ENCODE peak calls at places on chromosome 2, in nine cellular contexts. T is cardiac fibroblast, F is HFF-Myc, S is fibroblast of the aortic adventitia, E is astrocyte of the spinal cord, C is lower lobe of right lung, U is A673, O is mesenchymal stem cell, K is NB4. V is an unnamed sample.

GRCh38 chr2:200021449-200022114 is 66.2 kb downstream of the MAIP1 start:
- DNase-seq in U (no peak), T (no peak), K (no peak), E (no peak), F (no peak), O (no peak), C (no peak), S (no peak), V (no peak)

GRCh38 chr2:65382323-65382722 is 50.1 kb downstream of the SPRED2 start:
- DNase-seq in F (no peak), O (peak), T (no peak), E (no peak), S (no peak), K (no peak), U (no peak), C (no peak), V (no peak)

GRCh38 chr2:42139141-42139540 is 30.0 kb upstream of the EML4 start:
- DNase-seq in C (no peak), S (peak), E (no peak), T (peak), U (peak), O (no peak), F (no peak), K (no peak), V (no peak)

GRCh38 chr2:231200805-231201474 is 2.5 kb downstream of the ARMC9 start:
- DNase-seq in T (peak), U (peak), E (peak), C (no peak), F (peak), S (peak), O (peak), K (no peak), V (no peak)

GRCh38 chr2:105437708-105438103 is 38.9 kb upstream of the FHL2 start:
- DNase-seq in S (peak), T (peak), C (no peak), F (peak), K (no peak), O (peak), U (no peak), E (peak), V (no peak)

GRCh38 chr2:221571108-221571390 is 1.1 kb downstream of the EPHA4 start:
- DNase-seq in C (peak), F (no peak), K (no peak), O (peak), T (no peak), S (peak), U (peak), E (no peak), V (peak)

GRCh38 chr2:64400733-64401500 is 53.0 kb upstream of the LGALSL start:
- DNase-seq in O (peak), S (no peak), T (no peak), F (no peak), K (no peak), U (no peak), C (no peak), E (no peak), V (no peak)

GRCh38 chr2:240601061-240601830 is 14.7 kb downstream of the CAPN10 start:
- DNase-seq in E (no peak), K (no peak), C (peak), T (no peak), S (no peak), O (no peak), U (no peak), F (no peak), V (no peak)

GRCh38 chr2:215609089-215610032 is 173.5 kb upstream of the FN1 start:
- DNase-seq in T (peak), F (no peak), C (no peak), U (no peak), E (peak), O (peak), S (peak), K (no peak), V (no peak)

GRCh38 chr2:49972699-49973098 is 818.4 kb upstream of the FSHR start:
- DNase-seq in T (no peak), U (no peak), C (no peak), E (no peak), F (no peak), S (no peak), K (no peak), O (no peak), V (no peak)

GRCh38 chr2:216866515-216867095 is 6.7 kb upstream of the TNP1 start:
- DNase-seq in S (no peak), O (no peak), T (no peak), C (no peak), F (no peak), U (no peak), E (no peak), K (no peak), V (no peak)

GRCh38 chr2:61707984-61708852 is 145.6 kb downstream of the FAM161A start:
- DNase-seq in O (peak), T (no peak), E (peak), F (peak), K (no peak), C (no peak), U (no peak), S (peak), V (no peak)

GRCh38 chr2:186891219-186891621 is 42.2 kb upstream of the ZSWIM2 start:
- DNase-seq in C (no peak), S (peak), E (no peak), T (peak), F (no peak), K (no peak), U (peak), O (peak), V (peak)

GRCh38 chr2:95389256-95390119 is 13.0 kb upstream of the FAHD2A start:
- DNase-seq in K (peak), E (peak), O (peak), T (peak), F (peak), U (peak), C (no peak), S (peak), V (peak)

GRCh38 chr2:48790407-48791170 is 35.1 kb upstream of the LHCGR start:
- DNase-seq in S (no peak), F (no peak), E (no peak), K (no peak), C (no peak), U (no peak), O (no peak), T (no peak), V (no peak)

GRCh38 chr2:133506962-133507361 is 61.3 kb downstream of the NCKAP5 start:
- DNase-seq in C (no peak), S (no peak), T (no peak), F (no peak), E (no peak), O (no peak), K (no peak), U (no peak), V (no peak)

GRCh38 chr2:233264667-233265066 is 13.2 kb downstream of the ATG16L1 start:
- DNase-seq in F (no peak), U (no peak), T (no peak), O (no peak), C (no peak), K (no peak), S (no peak), E (no peak), V (no peak)

GRCh38 chr2:201696151-201696659 is 2.2 kb downstream of the MPP4 start:
- DNase-seq in K (no peak), T (peak), E (peak), F (peak), U (peak), O (peak), S (peak), C (no peak), V (peak)

GRCh38 chr2:128531856-128532255 is 213.2 kb upstream of the HS6ST1 start:
- DNase-seq in F (no peak), U (peak), E (no peak), T (no peak), S (no peak), C (no peak), O (no peak), K (peak), V (peak)

GRCh38 chr2:2714413-2714812 is 383.3 kb upstream of the MYT1L start:
- DNase-seq in K (peak), E (no peak), T (no peak), O (no peak), S (no peak), F (no peak), C (no peak), U (no peak), V (no peak)

GRCh38 chr2:196758474-196759377 is 40.8 kb downstream of the GTF3C3 start:
- DNase-seq in E (peak), U (peak), T (peak), F (no peak), K (no peak), O (peak), S (peak), C (no peak), V (peak)

GRCh38 chr2:177254433-177255226 is 9.9 kb downstream of the NFE2L2 start:
- DNase-seq in U (peak), F (no peak), K (peak), T (no peak), E (no peak), C (peak), O (peak), S (peak), V (peak)

GRCh38 chr2:177255227-177255601 is 9.3 kb downstream of the NFE2L2 start:
- DNase-seq in O (no peak), K (no peak), U (no peak), E (no peak), S (no peak), T (no peak), C (no peak), F (no peak), V (no peak)

GRCh38 chr2:177252808-177253531 is 11.6 kb downstream of the NFE2L2 start:
- DNase-seq in C (no peak), F (no peak), S (no peak), O (peak), E (no peak), U (no peak), T (no peak), K (peak), V (no peak)

GRCh38 chr2:177256026-177256425 is 8.5 kb downstream of the NFE2L2 start:
- DNase-seq in C (no peak), O (no peak), U (no peak), F (no peak), T (no peak), K (no peak), E (no peak), S (no peak), V (no peak)

DNA sequence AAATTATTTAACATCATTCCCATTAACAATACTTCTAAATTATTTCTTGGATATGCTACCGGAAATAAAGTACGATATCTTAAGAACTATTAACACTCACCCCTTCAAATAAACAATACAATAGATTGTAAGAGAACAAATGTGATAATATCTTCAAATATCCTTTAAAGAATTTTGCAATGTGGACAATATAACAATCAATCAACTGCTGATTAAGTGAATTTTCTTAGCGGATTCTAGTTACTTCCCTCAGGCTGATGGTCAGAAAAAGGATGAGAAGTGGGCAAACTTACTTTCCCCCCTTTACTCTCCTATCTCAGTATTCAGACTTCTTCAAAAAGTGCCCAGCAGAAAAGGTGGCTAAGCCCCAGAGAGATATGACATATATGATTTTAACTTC is 10.8 kb downstream of the NFE2L2 start:
- DNase-seq in O (no peak), F (no peak), C (no peak), K (no peak), E (no peak), S (no peak), U (no peak), T (no peak), V (no peak)
- H3K4me3 ChIP-seq in O (no peak), F (no peak), C (no peak), K (no peak), E (no peak), S (no peak), U (no peak), T (no peak), V (no peak)

GRCh38 chr2:219206442-219207253 is at the start of gene ZFAND2B:
- DNase-seq in S (peak), C (peak), U (peak), O (peak), E (peak), T (peak), F (no peak), K (peak), V (peak)

GRCh38 chr2:219207254-219207883 is 787 bp downstream of the ZFAND2B start:
- DNase-seq in T (no peak), E (no peak), S (no peak), K (no peak), U (no peak), O (peak), C (no peak), F (no peak), V (no peak)

GRCh38 chr2:219209236-219209635 is 2.7 kb downstream of the ZFAND2B start:
- DNase-seq in S (no peak), T (no peak), K (no peak), U (no peak), O (no peak), E (no peak), C (no peak), F (no peak), V (no peak)

GRCh38 chr2:219209818-219210571 is 3.4 kb downstream of the ZFAND2B start:
- DNase-seq in U (no peak), S (no peak), F (no peak), O (no peak), E (no peak), T (no peak), K (no peak), C (no peak), V (no peak)

DNA sequence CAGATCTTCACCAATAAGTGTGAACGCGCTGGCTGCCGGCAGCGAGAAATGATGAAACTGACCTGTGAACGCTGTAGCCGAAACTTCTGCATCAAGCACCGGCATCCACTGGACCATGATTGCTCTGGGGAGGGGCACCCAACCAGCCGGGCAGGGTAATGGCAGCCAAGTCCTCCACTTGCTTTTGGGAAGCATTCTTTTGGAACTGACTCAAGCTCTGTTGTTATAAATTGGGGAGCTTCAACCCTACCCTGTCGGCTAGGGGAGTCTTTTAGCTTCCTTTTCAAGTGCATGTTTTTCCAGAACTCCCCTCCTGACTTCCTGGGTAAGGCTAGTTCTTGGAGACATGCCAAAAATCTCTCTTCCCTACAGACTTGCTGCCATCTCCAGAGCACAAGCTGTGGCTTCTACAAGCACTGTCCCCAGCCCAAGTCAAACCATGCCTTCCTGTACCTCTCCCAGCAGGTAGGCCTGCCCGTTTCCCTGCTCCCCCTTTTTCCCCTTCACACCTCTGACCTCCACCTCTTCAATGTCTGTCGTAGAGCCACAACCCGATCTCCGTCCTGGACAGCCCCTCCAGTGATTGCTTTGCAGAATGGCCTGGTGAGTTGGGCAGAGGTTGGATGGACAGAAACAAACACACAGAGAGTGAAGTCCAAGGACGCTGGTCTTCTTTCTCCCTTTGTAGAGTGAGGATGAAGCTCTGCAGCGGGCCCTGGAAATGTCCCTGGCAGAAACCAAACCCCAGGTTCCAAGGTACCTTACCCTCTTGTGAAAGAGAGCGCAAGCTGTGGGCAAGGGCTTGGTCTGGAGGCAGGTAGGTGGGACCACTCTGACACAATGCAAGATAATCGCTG is 1.5 kb downstream of the ZFAND2B start:
- DNase-seq in C (no peak), T (peak), F (no peak), K (no peak), O (peak), S (peak), E (peak), U (peak), V (peak)
- H3K4me3 ChIP-seq in C (peak), T (peak), F (peak), K (no peak), O (no peak), S (peak), E (no peak), U (no peak), V (no peak)

GRCh38 chr2:191977754-191978153 is 130.9 kb upstream of the CAVIN2 start:
- DNase-seq in K (no peak), U (no peak), E (no peak), S (peak), C (no peak), T (no peak), O (no peak), F (no peak), V (peak)

GRCh38 chr2:191979221-191979730 is 132.4 kb upstream of the CAVIN2 start:
- DNase-seq in U (no peak), S (no peak), K (no peak), E (no peak), C (no peak), F (no peak), T (no peak), O (no peak), V (peak)

GRCh38 chr2:191983186-191983585 is 136.3 kb upstream of the CAVIN2 start:
- DNase-seq in T (no peak), U (no peak), S (no peak), F (no peak), K (no peak), C (no peak), O (no peak), E (no peak), V (no peak)

GRCh38 chr2:191985740-191986139 is 138.9 kb upstream of the CAVIN2 start:
- DNase-seq in F (no peak), C (no peak), O (no peak), K (no peak), S (no peak), E (no peak), T (no peak), U (no peak), V (no peak)

GRCh38 chr2:191983591-191983990 is 136.7 kb upstream of the CAVIN2 start:
- DNase-seq in O (no peak), S (no peak), K (no peak), U (peak), E (no peak), C (no peak), T (no peak), F (no peak), V (peak)
- H3K4me3 ChIP-seq in O (no peak), S (no peak), K (no peak), U (no peak), E (no peak), C (no peak), T (no peak), F (no peak), V (no peak)

GRCh38 chr2:209553913-209554312 is 130.1 kb downstream of the MAP2 start:
- DNase-seq in E (no peak), T (no peak), K (no peak), O (no peak), C (no peak), U (no peak), S (no peak), F (no peak), V (no peak)

GRCh38 chr2:209547726-209548125 is 123.9 kb downstream of the MAP2 start:
- DNase-seq in K (no peak), O (no peak), F (no peak), T (peak), C (no peak), S (no peak), U (no peak), E (no peak), V (no peak)

GRCh38 chr2:209549589-209549988 is 125.7 kb downstream of the MAP2 start:
- DNase-seq in U (no peak), C (no peak), S (no peak), K (peak), F (no peak), T (no peak), E (no peak), O (no peak), V (no peak)
- H3K4me3 ChIP-seq in U (no peak), C (no peak), S (no peak), K (no peak), F (no peak), T (no peak), E (no peak), O (no peak), V (no peak)

GRCh38 chr2:109702250-109702985 is 88.3 kb downstream of the SOWAHC start:
- DNase-seq in T (peak), U (no peak), K (no peak), F (peak), S (peak), E (peak), O (peak), C (no peak), V (no peak)

GRCh38 chr2:109703076-109703475 is 88.9 kb downstream of the SOWAHC start:
- DNase-seq in U (no peak), F (no peak), S (no peak), T (peak), K (no peak), O (peak), C (no peak), E (no peak), V (no peak)

GRCh38 chr2:109699646-109700045 is 85.5 kb downstream of the SOWAHC start:
- DNase-seq in O (peak), S (peak), F (no peak), T (peak), E (no peak), K (no peak), C (no peak), U (no peak), V (no peak)

GRCh38 chr2:109701362-109701761 is 87.2 kb downstream of the SOWAHC start:
- DNase-seq in K (no peak), F (no peak), C (no peak), S (no peak), E (no peak), U (no peak), T (no peak), O (peak), V (no peak)

GRCh38 chr2:109700680-109701274 is 86.6 kb downstream of the SOWAHC start:
- DNase-seq in O (no peak), F (no peak), K (no peak), C (no peak), U (no peak), T (no peak), E (no peak), S (no peak), V (no peak)
- H3K4me3 ChIP-seq in O (no peak), F (no peak), K (no peak), C (no peak), U (no peak), T (no peak), E (no peak), S (no peak), V (no peak)

DNA sequence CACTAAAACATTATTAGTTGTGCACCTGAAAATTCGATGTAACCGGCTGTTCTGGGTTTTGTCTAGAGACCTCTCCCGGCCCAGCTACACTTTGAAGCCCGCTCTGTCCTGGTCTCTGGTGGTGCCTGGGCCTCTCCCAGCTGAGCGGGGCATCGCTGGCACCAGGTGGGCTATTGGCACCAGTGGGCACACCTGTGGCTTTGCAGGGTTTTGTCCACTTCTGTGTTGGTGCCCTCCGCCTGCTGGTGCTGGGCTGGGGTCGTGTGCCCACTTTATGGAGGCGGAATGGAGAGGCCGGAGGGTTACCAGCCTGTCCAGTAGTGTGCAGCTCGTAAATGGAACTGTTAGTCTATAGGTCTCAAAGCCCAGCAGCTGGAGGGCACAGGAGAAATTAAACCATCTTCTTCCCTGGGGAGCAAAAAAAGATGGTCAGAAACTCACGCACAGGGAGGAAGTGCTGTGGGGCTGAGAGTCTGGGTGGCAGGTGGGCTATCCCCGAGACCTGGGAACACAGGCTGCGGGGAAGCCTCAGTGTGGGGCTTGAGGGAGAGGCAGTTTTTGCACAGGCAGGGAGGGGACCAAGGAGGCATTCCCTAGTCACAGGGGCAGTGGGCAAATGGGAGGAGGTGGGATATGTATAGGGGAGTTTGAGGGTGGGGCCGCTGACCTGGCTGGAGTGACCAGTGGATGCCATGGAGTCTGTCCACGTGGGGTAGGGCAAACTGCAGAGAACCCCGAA is 30.4 kb downstream of the SH3BP4 start:
- DNase-seq in E (no peak), C (no peak), K (no peak), F (no peak), U (no peak), T (no peak), O (no peak), S (no peak), V (no peak)
- H3K4me3 ChIP-seq in E (no peak), C (peak), K (no peak), F (peak), U (no peak), T (no peak), O (no peak), S (peak), V (no peak)

GRCh38 chr2:144183744-144184143 is 336.2 kb downstream of the ZEB2 start:
- DNase-seq in O (no peak), U (no peak), T (peak), K (peak), E (no peak), C (no peak), S (no peak), F (peak), V (no peak)
- H3K4me3 ChIP-seq in O (no peak), U (no peak), T (no peak), K (no peak), E (no peak), C (peak), S (no peak), F (no peak), V (no peak)

GRCh38 chr2:28602751-28603639 is 107.1 kb downstream of the PLB1 start:
- DNase-seq in T (no peak), O (no peak), C (no peak), E (no peak), S (no peak), K (peak), F (no peak), U (no peak), V (peak)
- H3K4me3 ChIP-seq in T (no peak), O (no peak), C (peak), E (no peak), S (no peak), K (no peak), F (no peak), U (no peak), V (no peak)

V was measured in endothelial cell of umbilical vein.